ENCODE peak calls at places on chromosomes 6 and 20, in seven cellular contexts. H is Panc1; Z is hepatocyte; E is CD8-positive, alpha-beta T cell; C is lower lobe of right lung; Q is neuronal stem cell; O is cardiac fibroblast. X is an unnamed sample.

GRCh38 chr20:36228809-36229208 is 7.5 kb upstream of the AAR2 start:
- DNase-seq in H (no peak), Z (no peak), E (no peak), C (no peak), Q (no peak), O (no peak), X (no peak)

GRCh38 chr20:47330933-47331708 is 25.4 kb downstream of the ZMYND8 start:
- DNase-seq in H (peak; percentile 82), Z (peak; percentile 74), E (no peak), C (no peak), Q (no peak), O (peak; percentile 94), X (peak; percentile 89)

GRCh38 chr6:142413111-142413510 is 111.3 kb downstream of the ADGRG6 start:
- DNase-seq in H (no peak), Z (no peak), E (no peak), C (no peak), Q (no peak), O (no peak), X (peak; percentile 71)

GRCh38 chr6:5644523-5645183 is 362.1 kb downstream of the NRN1 start:
- DNase-seq in H (no peak), Z (no peak), E (no peak), C (no peak), Q (no peak), O (no peak), X (no peak)

GRCh38 chr20:19783966-19784401 is 25.9 kb downstream of the RIN2 start:
- DNase-seq in H (no peak), Z (no peak), E (no peak), C (peak; percentile 55), Q (no peak), O (peak; percentile 54), X (peak; percentile 74)

GRCh38 chr20:57256908-57257307 is 9.5 kb downstream of the BMP7 start:
- DNase-seq in H (no peak), Z (no peak), E (no peak), C (no peak), Q (no peak), O (no peak), X (no peak)

GRCh38 chr20:17626217-17627007 is 55.6 kb downstream of the RRBP1 start:
- DNase-seq in H (no peak), Z (peak; percentile 44), E (no peak), C (peak; percentile 53), Q (no peak), O (no peak), X (no peak)

GRCh38 chr6:152206072-152206818 is 398.8 kb downstream of the ESR1 start:
- DNase-seq in H (no peak), Z (peak; percentile 19), E (peak; percentile 57), C (no peak), Q (no peak), O (peak; percentile 52), X (peak; percentile 59)

GRCh38 chr6:106025655-106026054 is 60.5 kb upstream of the PRDM1 start:
- DNase-seq in H (no peak), Z (no peak), E (no peak), C (no peak), Q (no peak), O (peak; percentile 45), X (no peak)

GRCh38 chr20:58127731-58128130 is 100.7 kb downstream of the ANKRD60 start:
- DNase-seq in H (no peak), Z (no peak), E (no peak), C (no peak), Q (no peak), O (peak; percentile 78), X (peak; percentile 79)

GRCh38 chr20:57900226-57900905 is 190.6 kb upstream of the PMEPA1 start:
- DNase-seq in H (no peak), Z (no peak), E (no peak), C (no peak), Q (no peak), O (no peak), X (no peak)

GRCh38 chr6:164926686-164927085 is 382.7 kb downstream of the C6orf118 start:
- DNase-seq in H (no peak), Z (no peak), E (no peak), C (no peak), Q (no peak), O (peak; percentile 1), X (peak; percentile 5)

GRCh38 chr20:46800405-46800804 is 91.0 kb downstream of the SLC2A10 start:
- DNase-seq in H (no peak), Z (no peak), E (no peak), C (no peak), Q (no peak), O (no peak), X (no peak)

GRCh38 chr6:48016027-48016755 is 94.8 kb downstream of the PTCHD4 start:
- DNase-seq in H (no peak), Z (peak; percentile 18), E (no peak), C (no peak), Q (no peak), O (no peak), X (no peak)

GRCh38 chr20:58344741-58345140 is 35.2 kb downstream of the RAB22A start:
- DNase-seq in H (no peak), Z (no peak), E (no peak), C (no peak), Q (no peak), O (peak; percentile 74), X (peak; percentile 33)

GRCh38 chr6:105753184-105754097 is 332.7 kb upstream of the PRDM1 start:
- DNase-seq in H (no peak), Z (no peak), E (no peak), C (no peak), Q (no peak), O (no peak), X (no peak)

GRCh38 chr20:2093200-2093781 is 8.3 kb upstream of the STK35 start:
- DNase-seq in H (no peak), Z (peak; percentile 39), E (peak; percentile 43), C (no peak), Q (no peak), O (no peak), X (no peak)

GRCh38 chr6:124783344-124783743 is 178.9 kb upstream of the RNF217 start:
- DNase-seq in H (no peak), Z (no peak), E (no peak), C (no peak), Q (no peak), O (no peak), X (no peak)

GRCh38 chr6:324729-325125 is 32.4 kb downstream of the DUSP22 start:
- DNase-seq in H (no peak), Z (no peak), E (no peak), C (peak; percentile 50), Q (no peak), O (no peak), X (no peak)

GRCh38 chr6:116680880-116681672 is at the start of gene KPNA5:
- DNase-seq in H (peak; percentile 67), Z (peak; percentile 95), E (peak; percentile 93), C (peak; percentile 95), Q (peak; percentile 89), O (peak; percentile 92), X (peak; percentile 91)
- H3K4me3 ChIP-seq in H (peak within 1 kb of the TSS; percentile 72), Z (peak within 1 kb of the TSS; percentile 55), E (peak within 1 kb of the TSS; percentile 95), C (peak within 1 kb of the TSS; percentile 85), Q (peak within 1 kb of the TSS; percentile 89), O (peak within 1 kb of the TSS; percentile 88), X (peak within 1 kb of the TSS; percentile 84)

DNA sequence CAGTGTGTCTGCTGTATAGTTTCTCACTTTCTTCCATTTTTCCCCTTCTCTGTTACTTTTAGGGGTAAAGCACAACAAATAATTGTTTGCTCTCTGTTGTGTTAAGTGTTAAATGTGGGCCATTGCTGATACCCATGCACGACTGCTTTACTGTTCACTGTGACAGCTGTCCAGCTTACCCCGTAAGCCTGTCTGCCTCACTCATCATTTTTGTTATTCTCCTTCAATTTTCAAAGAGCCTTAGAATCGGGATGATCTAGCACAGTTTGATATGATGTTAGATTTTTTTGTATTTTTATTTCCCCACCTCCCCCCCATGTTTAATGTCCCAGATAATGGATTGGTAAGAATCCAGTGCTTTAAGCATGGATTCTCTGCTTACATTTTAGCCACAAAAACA is 41.2 kb upstream of the MLIP start:
- DNase-seq in H (no peak), Z (no peak), E (no peak), C (no peak), Q (no peak), O (no peak), X (no peak)
- H3K4me3 ChIP-seq in H (peak overlapping the region; percentile 41), Z (peak overlapping the region; percentile 14), E (no peak overlapping the region), C (peak overlapping the region; percentile 14), Q (no peak overlapping the region), O (no peak overlapping the region), X (no peak overlapping the region)

DNA sequence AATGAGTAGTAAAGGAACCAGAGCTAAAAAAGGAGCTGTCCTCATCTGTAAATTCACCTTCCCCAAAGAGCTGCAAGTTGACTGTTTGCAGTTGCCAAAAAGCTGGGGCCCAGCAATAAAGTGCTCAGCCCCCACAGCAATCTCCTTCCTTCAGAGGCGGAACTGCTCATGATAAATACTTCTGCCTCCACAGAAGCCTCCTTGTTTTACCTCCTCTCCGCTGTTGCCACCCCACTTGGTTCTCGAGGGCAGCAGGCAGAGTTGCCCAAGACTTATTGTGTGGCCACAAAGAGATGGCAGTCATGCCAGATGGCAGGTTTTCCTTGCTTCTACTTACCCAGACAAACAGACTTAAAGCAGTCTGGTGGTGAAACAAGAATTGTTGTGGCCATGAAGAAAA is 66.3 kb downstream of the SLX4IP start:
- DNase-seq in H (no peak), Z (no peak), E (no peak), C (peak; percentile 65), Q (no peak), O (peak; percentile 11), X (no peak)
- H3K4me3 ChIP-seq in H (no peak overlapping the region), Z (no peak overlapping the region), E (peak overlapping the region; percentile 51), C (no peak overlapping the region), Q (no peak overlapping the region), O (no peak overlapping the region), X (no peak overlapping the region)

GRCh38 chr20:3172933-3173581 is at the start of gene LZTS3:
- DNase-seq in H (no peak), Z (peak; percentile 93), E (peak; percentile 96), C (peak; percentile 80), Q (peak; percentile 87), O (peak; percentile 58), X (peak; percentile 48)

GRCh38 chr20:3173582-3174441 is 463 bp upstream of the LZTS3 start:
- DNase-seq in H (no peak), Z (peak; percentile 97), E (peak; percentile 92), C (peak; percentile 93), Q (peak; percentile 91), O (peak; percentile 68), X (peak; percentile 79)

GRCh38 chr20:3172126-3172932 is 1.0 kb downstream of the LZTS3 start:
- DNase-seq in H (no peak), Z (no peak), E (no peak), C (no peak), Q (no peak), O (no peak), X (no peak)

GRCh38 chr20:3168829-3169590 is 4.3 kb downstream of the LZTS3 start:
- DNase-seq in H (no peak), Z (no peak), E (no peak), C (no peak), Q (no peak), O (no peak), X (no peak)

DNA sequence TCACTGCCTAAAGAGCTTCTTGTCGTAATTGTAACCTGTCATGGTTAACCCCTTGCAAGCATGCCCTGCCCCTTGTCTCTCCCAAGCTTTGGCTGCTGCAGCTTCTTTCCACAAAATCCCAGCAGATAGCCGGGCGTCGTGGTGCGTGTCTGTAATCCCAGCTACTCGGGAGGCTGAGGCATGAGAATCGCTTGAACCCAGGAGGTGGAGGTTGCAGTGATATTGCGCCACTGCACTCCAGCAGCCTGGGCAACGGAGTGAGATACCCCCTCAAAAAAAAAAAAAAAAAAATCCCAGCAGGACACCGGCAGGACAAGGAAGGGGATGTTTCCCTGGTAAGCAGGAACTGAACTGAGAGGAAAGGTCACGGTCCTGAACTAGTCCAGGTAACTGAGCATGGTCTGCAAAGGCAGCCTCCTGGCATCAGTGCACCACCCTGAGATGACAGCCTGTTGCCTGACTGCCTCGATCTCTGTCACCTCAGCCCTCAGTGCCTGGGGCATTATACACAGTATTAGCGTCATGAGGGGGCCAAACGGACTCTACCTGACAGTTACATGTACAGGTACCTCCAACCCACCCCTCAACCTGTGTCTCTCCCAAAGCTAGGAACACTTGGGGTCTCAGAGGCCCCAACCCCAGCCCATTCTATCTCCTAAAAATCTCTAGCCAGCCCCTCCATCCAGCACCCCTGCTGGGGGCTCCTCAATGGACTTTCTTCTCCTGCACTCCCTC is 1.8 kb downstream of the LZTS3 start:
- DNase-seq in H (no peak), Z (no peak), E (no peak), C (no peak), Q (no peak), O (no peak), X (no peak)
- H3K4me3 ChIP-seq in H (no peak overlapping the region), Z (no peak overlapping the region), E (no peak overlapping the region), C (no peak overlapping the region), Q (no peak overlapping the region), O (no peak overlapping the region), X (no peak overlapping the region)